ENCODE peak calls at places on chromosomes 2 and 18, in six cellular contexts. T, E, Z, Y, J and U are unnamed samples.

GRCh38 chr18:58887613-58887963 is 22.9 kb downstream of the ZNF532 start:
- DNase-seq in J (peak), E (peak), T (no peak), Z (no peak), Y (peak), U (no peak)

GRCh38 chr2:26609133-26609532 is 32.0 kb downstream of the CIB4 start:
- DNase-seq in Y (no peak), J (no peak), Z (no peak), E (no peak), T (peak), U (no peak)

GRCh38 chr2:75465317-75465998 is 95.3 kb downstream of the EVA1A start:
- DNase-seq in Z (no peak), E (peak), T (no peak), J (no peak), Y (peak), U (peak)

GRCh38 chr2:209238765-209239584 is 184.9 kb upstream of the MAP2 start:
- DNase-seq in E (no peak), T (no peak), J (no peak), Z (no peak), Y (no peak), U (no peak)

GRCh38 chr2:24842081-24843050 is 49.1 kb downstream of the CENPO start:
- DNase-seq in T (no peak), Z (no peak), J (no peak), Y (no peak), E (no peak), U (no peak)

GRCh38 chr2:239827511-239827865 is 197.7 kb downstream of the NDUFA10 start:
- DNase-seq in J (no peak), E (no peak), Z (no peak), T (peak), Y (no peak), U (no peak)

GRCh38 chr2:71620116-71620515 is 166.8 kb downstream of the DYSF start:
- DNase-seq in E (no peak), T (no peak), Y (no peak), Z (no peak), J (peak), U (no peak)

GRCh38 chr18:41073372-41073954 is 881.6 kb upstream of the PIK3C3 start:
- DNase-seq in E (peak), Y (peak), T (no peak), J (no peak), Z (no peak), U (no peak)

GRCh38 chr2:130183500-130184373 is 1.7 kb downstream of the MZT2B start:
- DNase-seq in T (no peak), Z (no peak), J (no peak), Y (no peak), E (peak), U (peak)

GRCh38 chr2:134845719-134846118 is 7.3 kb downstream of the ACMSD start:
- DNase-seq in Z (peak), T (no peak), J (no peak), Y (peak), E (peak), U (peak)

GRCh38 chr18:6821346-6821745 is 91.8 kb downstream of the ARHGAP28 start:
- DNase-seq in J (no peak), E (peak), Y (no peak), T (no peak), Z (no peak), U (no peak)

GRCh38 chr2:112465373-112465772 is 16.6 kb upstream of the TTL start:
- DNase-seq in T (no peak), Y (peak), E (peak), J (no peak), Z (no peak), U (peak)

GRCh38 chr2:237685408-237685807 is 58.0 kb downstream of the LRRFIP1 start:
- DNase-seq in Y (peak), T (no peak), Z (no peak), E (no peak), J (no peak), U (peak)

GRCh38 chr18:55856191-55856590 is 268.2 kb upstream of the TCF4 start:
- DNase-seq in T (peak), Y (peak), J (no peak), E (peak), Z (peak), U (peak)

GRCh38 chr2:196244966-196245365 is 73.6 kb upstream of the STK17B start:
- DNase-seq in J (no peak), T (no peak), E (no peak), Y (peak), Z (no peak), U (no peak)

GRCh38 chr18:40293311-40293710 is 1661.7 kb upstream of the PIK3C3 start:
- DNase-seq in J (no peak), E (peak), T (no peak), Y (no peak), Z (no peak), U (no peak)

GRCh38 chr2:9018109-9018508 is 14.6 kb upstream of the MBOAT2 start:
- DNase-seq in E (no peak), Z (no peak), Y (no peak), T (no peak), J (no peak), U (no peak)

GRCh38 chr2:23449831-23450331 is 64.9 kb downstream of the KLHL29 start:
- DNase-seq in Z (no peak), T (no peak), J (no peak), Y (no peak), E (no peak), U (no peak)

GRCh38 chr2:167844714-167845530 is 402.5 kb downstream of the STK39 start:
- DNase-seq in T (no peak), Y (no peak), E (no peak), J (no peak), Z (no peak), U (no peak)

GRCh38 chr2:97871096-97871780 is 124.5 kb downstream of the TMEM131 start:
- DNase-seq in J (no peak), T (no peak), Y (peak), E (peak), Z (peak), U (peak)

GRCh38 chr2:70340921-70341765 is 39.3 kb upstream of the FAM136A start:
- DNase-seq in E (peak), J (peak), T (peak), Z (no peak), Y (peak), U (peak)

GRCh38 chr2:105790467-105791118 is 45.9 kb downstream of the NCK2 start:
- DNase-seq in E (no peak), J (no peak), Z (no peak), Y (no peak), T (no peak), U (no peak)

GRCh38 chr18:10518595-10519273 is 7.1 kb upstream of the NAPG start:
- DNase-seq in J (no peak), T (no peak), Z (no peak), E (peak), Y (no peak), U (peak)

GRCh38 chr18:58359226-58360019 is 269.5 kb downstream of the ALPK2 start:
- DNase-seq in J (no peak), Z (no peak), E (no peak), Y (peak), T (no peak), U (peak)

GRCh38 chr2:48567671-48568070 is 37.7 kb downstream of the STON1 start:
- DNase-seq in E (peak), T (no peak), Z (no peak), Y (no peak), J (no peak), U (no peak)

GRCh38 chr2:27569398-27569797 is 13.4 kb upstream of the ZNF512 start:
- DNase-seq in J (no peak), T (no peak), E (no peak), Z (no peak), Y (peak), U (peak)

GRCh38 chr2:29314816-29315571 is 199.8 kb downstream of the CLIP4 start:
- DNase-seq in Z (no peak), E (no peak), Y (no peak), T (no peak), J (peak), U (no peak)

GRCh38 chr2:16179701-16180402 is 239.5 kb downstream of the MYCN start:
- DNase-seq in T (no peak), Z (no peak), Y (no peak), J (no peak), E (no peak), U (no peak)

GRCh38 chr2:26299488-26300092 is 46.4 kb upstream of the SELENOI start:
- DNase-seq in Z (peak), J (peak), T (peak), E (peak), Y (peak), U (peak)

GRCh38 chr2:30798536-30798991 is 8.7 kb downstream of the CAPN13 start:
- DNase-seq in J (no peak), Y (no peak), E (no peak), T (no peak), Z (no peak), U (no peak)

GRCh38 chr2:30860003-30860402 is 52.8 kb upstream of the CAPN13 start:
- DNase-seq in E (no peak), Z (no peak), Y (no peak), T (no peak), J (no peak), U (no peak)

GRCh38 chr18:56890632-56891031 is 239.5 kb downstream of the WDR7 start:
- DNase-seq in T (no peak), J (no peak), Z (no peak), Y (peak), E (peak), U (peak)

GRCh38 chr2:185215497-185215896 is 523.1 kb upstream of the FSIP2 start:
- DNase-seq in T (no peak), Y (peak), Z (no peak), E (no peak), J (no peak), U (peak)

GRCh38 chr2:108243566-108243965 is 3.8 kb downstream of the SULT1C3 start:
- DNase-seq in T (no peak), Z (no peak), J (no peak), E (peak), Y (no peak), U (peak)

GRCh38 chr2:218081695-218082094 is 12.6 kb downstream of the RUFY4 start:
- DNase-seq in Y (peak), T (no peak), Z (no peak), E (peak), J (no peak), U (peak)

GRCh38 chr2:45675130-45675812 is 23.8 kb downstream of the PRKCE start:
- DNase-seq in Y (no peak), T (no peak), E (peak), J (no peak), Z (no peak), U (no peak)